ENCODE peak calls at places on chromosome 4, in seven cellular contexts. U is activated T-helper 1 cell treated with anti-CD3 and anti-CD28 coated beads, Interleukin-12 subunit alpha, Interleukin-12 subunit beta, Interleukin-2, Interleukin-4 antibody, amounts not matched to agents 30 ng/mL and 10 ng/mL and 1 ng/mL, durations not matched to agents 14 hours and 24 hours and 36 hours; L is fibroblast of lung; C is epithelial cell of esophagus; B is activated CD4-positive, CD25-positive, alpha-beta regulatory T cell treated with anti-CD3 and anti-CD28 coated beads, Interleukin-2, amount 50 U/mL, for 72 hours; Y is stimulated activated CD4-positive, alpha-beta T cell treated with anti-CD3 and anti-CD28 coated beads, TNF-alpha, amount 100 ng/mL, for 4 hours; G is AG04450. S is an unnamed sample.

GRCh38 chr4:130368668-130369067 is 1272.7 kb downstream of the C4orf33 start:
- DNase-seq in U (no peak), C (no peak), Y (no peak), L (no peak), B (no peak), G (no peak), S (no peak)

GRCh38 chr4:175127314-175127713 is 209.2 kb downstream of the ADAM29 start:
- DNase-seq in B (no peak), C (peak), U (no peak), G (no peak), L (peak), Y (no peak), S (no peak)

GRCh38 chr4:54908744-54909143 is 216.7 kb downstream of the KDR start:
- DNase-seq in U (no peak), C (no peak), B (no peak), G (no peak), L (no peak), Y (no peak), S (no peak)

GRCh38 chr4:40592034-40592433 is 37.6 kb downstream of the RBM47 start:
- DNase-seq in B (no peak), L (no peak), U (no peak), C (no peak), Y (no peak), G (no peak), S (no peak)

GRCh38 chr4:140296871-140297570 is 76.4 kb upstream of the SCOC start:
- DNase-seq in C (peak), B (no peak), L (no peak), U (no peak), G (no peak), Y (no peak), S (no peak)

GRCh38 chr4:113080050-113080449 is 30.6 kb downstream of the ANK2 start:
- DNase-seq in C (peak), Y (no peak), G (no peak), L (no peak), B (no peak), U (no peak), S (no peak)

GRCh38 chr4:7781361-7781760 is 158.3 kb downstream of the AFAP1 start:
- DNase-seq in Y (no peak), C (peak), L (peak), B (no peak), U (no peak), G (no peak), S (no peak)

GRCh38 chr4:97498875-97499274 is 644.4 kb downstream of the STPG2 start:
- DNase-seq in Y (no peak), U (no peak), B (no peak), G (no peak), C (peak), L (no peak), S (no peak)

S was measured in Peyer's patch.